ENCODE peak calls at places on chromosomes 12 and 14, in nine cellular contexts. W, R, N, A, F, Z, Y, D and M are unnamed samples.

GRCh38 chr12:46462641-46463355 is 90.2 kb upstream of the SLC38A2 start:
- DNase-seq in Y (no peak), F (no peak), W (no peak), N (no peak), D (no peak), R (no peak), Z (no peak), A (no peak), M (no peak)

GRCh38 chr12:71694099-71694820 is 8.4 kb downstream of the TMEM19 start:
- DNase-seq in W (no peak), Z (peak), Y (no peak), A (no peak), D (peak), R (no peak), N (no peak), F (no peak), M (no peak)

GRCh38 chr12:106170285-106170684 is 31.5 kb upstream of the NUAK1 start:
- DNase-seq in A (no peak), N (peak), Y (peak), F (no peak), D (peak), R (peak), W (no peak), Z (no peak), M (no peak)

GRCh38 chr12:113889806-113890581 is 76.1 kb downstream of the RBM19 start:
- DNase-seq in A (no peak), W (no peak), Y (no peak), N (no peak), F (no peak), R (peak), Z (no peak), D (no peak), M (peak)

GRCh38 chr14:74474376-74474775 is 18.7 kb downstream of the NPC2 start:
- DNase-seq in R (no peak), Z (no peak), W (no peak), A (no peak), D (no peak), Y (no peak), F (no peak), N (peak), M (no peak)

GRCh38 chr14:95527392-95528002 is 7.4 kb upstream of the GLRX5 start:
- DNase-seq in Y (peak), N (no peak), Z (peak), W (no peak), R (peak), D (peak), F (no peak), A (no peak), M (no peak)

GRCh38 chr12:2095878-2096277 is 43.1 kb downstream of the CACNA1C start:
- DNase-seq in F (no peak), R (peak), Z (no peak), N (no peak), A (no peak), W (no peak), D (peak), Y (no peak), M (no peak)

GRCh38 chr14:50366115-50366514 is 30.6 kb downstream of the CDKL1 start:
- DNase-seq in W (no peak), Z (no peak), N (no peak), F (no peak), R (no peak), D (no peak), A (no peak), Y (no peak), M (no peak)

GRCh38 chr12:57128519-57129247 is 400 bp downstream of the LRP1 start:
- DNase-seq in W (no peak), A (no peak), N (no peak), F (no peak), R (no peak), D (no peak), Z (no peak), Y (no peak), M (no peak)

GRCh38 chr14:105146976-105147700 is 21.4 kb downstream of the JAG2 start:
- DNase-seq in D (no peak), W (no peak), Y (no peak), N (no peak), A (peak), F (no peak), Z (no peak), R (no peak), M (peak)

GRCh38 chr12:62732861-62733427 is 202.0 kb downstream of the PPM1H start:
- DNase-seq in R (peak), F (no peak), Y (peak), W (peak), N (no peak), D (peak), Z (no peak), A (no peak), M (no peak)

GRCh38 chr12:71710276-71711125 is 24.6 kb downstream of the TMEM19 start:
- DNase-seq in N (no peak), D (peak), R (peak), A (peak), W (peak), Y (peak), F (no peak), Z (no peak), M (no peak)

GRCh38 chr14:100142073-100143040 is 17.1 kb downstream of the DEGS2 start:
- DNase-seq in R (no peak), W (no peak), Y (peak), D (peak), N (peak), F (no peak), Z (no peak), A (no peak), M (no peak)

GRCh38 chr12:105040476-105040875 is 43.8 kb downstream of the ALDH1L2 start:
- DNase-seq in N (no peak), Z (no peak), Y (no peak), D (no peak), W (no peak), F (no peak), R (no peak), A (no peak), M (no peak)

GRCh38 chr12:124645530-124646244 is 78.3 kb upstream of the NCOR2 start:
- DNase-seq in A (no peak), W (no peak), N (no peak), Y (no peak), F (no peak), R (no peak), Z (no peak), D (no peak), M (no peak)

GRCh38 chr14:72711936-72712335 is 182.0 kb downstream of the DPF3 start:
- DNase-seq in W (no peak), D (no peak), Y (no peak), F (no peak), A (no peak), N (no peak), R (no peak), Z (no peak), M (no peak)

GRCh38 chr12:124567035-124567672 is at the start of gene NCOR2:
- DNase-seq in Y (no peak), D (no peak), R (no peak), W (no peak), Z (peak), F (peak), A (no peak), N (peak), M (no peak)

GRCh38 chr14:103014466-103015319 is 42.7 kb downstream of the CDC42BPB start:
- DNase-seq in W (no peak), Z (no peak), N (no peak), R (peak), F (no peak), D (peak), Y (peak), A (peak), M (no peak)

GRCh38 chr14:93764211-93764659 is 24.1 kb downstream of the PRIMA1 start:
- DNase-seq in Y (peak), R (peak), A (no peak), F (no peak), Z (no peak), N (no peak), D (no peak), W (no peak), M (no peak)

GRCh38 chr12:49809369-49810158 is 18.6 kb downstream of the NCKAP5L start:
- DNase-seq in N (peak), R (peak), Y (no peak), F (no peak), W (no peak), A (no peak), Z (no peak), D (no peak), M (peak)

GRCh38 chr14:79656086-79656485 is 555.2 kb downstream of the DIO2 start:
- DNase-seq in A (no peak), Z (no peak), D (no peak), Y (no peak), W (no peak), R (no peak), N (no peak), F (no peak), M (no peak)

GRCh38 chr14:100484531-100485267 is 102.5 kb downstream of the BEGAIN start:
- DNase-seq in R (no peak), N (no peak), Y (no peak), D (no peak), W (no peak), A (no peak), F (no peak), Z (no peak), M (no peak)

GRCh38 chr12:130218682-130219081 is 56.4 kb downstream of the FZD10 start:
- DNase-seq in W (no peak), N (no peak), Z (no peak), D (no peak), Y (no peak), R (no peak), F (no peak), A (no peak), M (no peak)

GRCh38 chr14:101905614-101906013 is 58.8 kb upstream of the DYNC1H1 start:
- DNase-seq in N (no peak), Y (no peak), A (no peak), W (no peak), F (no peak), Z (no peak), R (no peak), D (no peak), M (peak)

GRCh38 chr12:9378430-9378835 is 170.2 kb upstream of the PZP start:
- DNase-seq in Y (no peak), A (no peak), W (no peak), R (peak), F (no peak), N (no peak), D (peak), Z (no peak), M (no peak)

GRCh38 chr12:59115526-59115925 is 195.2 kb upstream of the LRIG3 start:
- DNase-seq in R (peak), N (no peak), Y (no peak), F (no peak), A (no peak), W (no peak), D (no peak), Z (no peak), M (no peak)

GRCh38 chr14:58746261-58746660 is 108.5 kb downstream of the DACT1 start:
- DNase-seq in Z (no peak), A (no peak), F (no peak), N (no peak), Y (peak), R (peak), D (peak), W (no peak), M (no peak)

GRCh38 chr12:92987362-92987761 is 58.3 kb upstream of the EEA1 start:
- DNase-seq in W (peak), N (no peak), Y (peak), A (no peak), D (peak), Z (no peak), F (no peak), R (peak), M (no peak)

GRCh38 chr12:24175281-24175680 is 225.8 kb upstream of the SOX5 start:
- DNase-seq in W (no peak), R (no peak), F (no peak), Z (no peak), D (no peak), N (no peak), Y (no peak), A (no peak), M (no peak)

GRCh38 chr14:96889091-96889490 is 91.9 kb downstream of the VRK1 start:
- DNase-seq in A (no peak), Y (no peak), Z (no peak), W (no peak), F (no peak), D (no peak), N (no peak), R (no peak), M (no peak)

GRCh38 chr14:99601301-99601945 is 2.6 kb downstream of the CCDC85C start:
- DNase-seq in R (peak), A (no peak), Y (no peak), Z (no peak), W (no peak), N (no peak), D (no peak), F (no peak), M (no peak)

GRCh38 chr14:20935303-20935984 is 19.8 kb upstream of the RNASE2 start:
- DNase-seq in Y (no peak), N (no peak), A (no peak), F (no peak), W (no peak), Z (no peak), D (no peak), R (no peak), M (no peak)

DNA sequence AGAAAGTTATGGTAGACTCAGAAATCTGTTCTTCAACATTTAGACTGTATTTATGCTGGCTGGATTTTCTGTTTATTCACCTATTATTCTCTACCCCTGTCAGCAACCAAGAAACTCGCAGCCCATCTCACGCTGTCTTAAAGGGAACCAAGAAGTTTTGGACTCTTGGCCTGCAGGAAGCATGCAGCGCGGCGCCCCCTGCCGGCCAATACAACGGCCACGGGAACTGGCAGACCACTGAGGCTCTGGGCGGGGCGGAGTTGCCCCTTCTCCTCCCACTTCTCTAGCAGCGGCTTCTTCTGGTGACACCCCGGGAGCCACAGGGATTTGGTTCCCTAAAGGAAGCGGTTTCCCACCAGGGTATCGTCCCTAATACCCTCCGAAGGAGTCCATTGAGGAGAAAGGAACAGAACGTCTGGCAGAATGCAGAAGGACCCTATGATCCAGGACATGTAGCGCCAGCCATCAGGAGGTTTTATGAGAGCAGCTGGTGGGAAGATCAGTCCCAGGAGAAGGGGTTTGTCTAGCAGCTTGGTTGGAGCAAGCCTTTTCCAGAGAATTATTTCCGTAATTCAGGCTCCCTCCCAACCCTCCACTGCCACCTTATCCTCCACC is 21.0 kb upstream of the RNASE2 start:
- DNase-seq in A (no peak), Y (peak), F (no peak), D (peak), Z (peak), R (peak), W (no peak), N (peak), M (no peak)
- TF ChIP-seq CTCF in A (peak), Y (peak), F (no peak), D (peak), Z (peak), R (peak), W (peak), N (peak), M (peak)

GRCh38 chr12:32726286-32726685 is 29.4 kb downstream of the YARS2 start:
- DNase-seq in W (no peak), R (no peak), D (no peak), Y (no peak), F (no peak), Z (no peak), N (no peak), A (no peak), M (no peak)

GRCh38 chr12:32727237-32727636 is 28.5 kb downstream of the YARS2 start:
- DNase-seq in A (no peak), F (no peak), Y (peak), D (no peak), W (peak), R (no peak), N (no peak), Z (no peak), M (no peak)
- TF ChIP-seq CTCF in A (no peak), F (no peak), Y (no peak), D (no peak), W (no peak), R (no peak), N (no peak), Z (no peak), M (no peak)

DNA sequence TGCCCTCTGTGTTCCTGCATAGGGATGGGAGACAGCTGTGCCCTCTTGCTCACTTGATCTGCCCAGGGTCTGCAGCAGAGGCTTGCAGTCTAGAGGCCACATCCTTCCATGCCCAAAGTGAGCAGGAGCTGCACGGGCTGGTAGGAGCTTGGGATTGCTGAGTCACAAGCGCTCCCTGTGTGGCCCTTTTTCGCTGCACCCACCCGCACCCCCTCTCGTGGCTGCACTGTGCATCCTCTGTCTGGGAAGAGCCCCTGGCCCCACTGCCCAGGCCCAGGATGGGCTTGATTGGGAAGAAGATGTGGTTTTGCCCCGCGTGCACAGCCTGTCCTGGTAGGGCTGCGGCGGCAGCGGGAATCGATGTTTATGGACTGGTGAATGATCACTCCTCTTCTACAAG is 192.4 kb downstream of the TSPAN9 start:
- DNase-seq in Z (no peak), W (no peak), Y (no peak), A (no peak), R (no peak), F (no peak), D (no peak), N (no peak), M (no peak)
- TF ChIP-seq CTCF in Z (no peak), W (no peak), Y (no peak), A (no peak), R (no peak), F (no peak), D (no peak), N (no peak), M (no peak)

GRCh38 chr12:54333420-54334034 is 8.6 kb downstream of the COPZ1 start:
- DNase-seq in Z (no peak), D (no peak), W (no peak), A (no peak), F (no peak), Y (no peak), N (no peak), R (no peak), M (no peak)

GRCh38 chr12:54340845-54341244 is 15.9 kb downstream of the COPZ1 start:
- DNase-seq in A (no peak), N (no peak), F (no peak), R (no peak), D (no peak), W (no peak), Y (no peak), Z (no peak), M (no peak)

GRCh38 chr12:54337854-54338650 is 13.1 kb downstream of the COPZ1 start:
- DNase-seq in A (no peak), F (no peak), R (peak), W (no peak), D (no peak), Z (no peak), Y (no peak), N (peak), M (no peak)

GRCh38 chr12:54338682-54339296 is 13.9 kb downstream of the COPZ1 start:
- DNase-seq in R (peak), Y (peak), N (no peak), D (no peak), A (no peak), F (no peak), Z (no peak), W (no peak), M (no peak)

DNA sequence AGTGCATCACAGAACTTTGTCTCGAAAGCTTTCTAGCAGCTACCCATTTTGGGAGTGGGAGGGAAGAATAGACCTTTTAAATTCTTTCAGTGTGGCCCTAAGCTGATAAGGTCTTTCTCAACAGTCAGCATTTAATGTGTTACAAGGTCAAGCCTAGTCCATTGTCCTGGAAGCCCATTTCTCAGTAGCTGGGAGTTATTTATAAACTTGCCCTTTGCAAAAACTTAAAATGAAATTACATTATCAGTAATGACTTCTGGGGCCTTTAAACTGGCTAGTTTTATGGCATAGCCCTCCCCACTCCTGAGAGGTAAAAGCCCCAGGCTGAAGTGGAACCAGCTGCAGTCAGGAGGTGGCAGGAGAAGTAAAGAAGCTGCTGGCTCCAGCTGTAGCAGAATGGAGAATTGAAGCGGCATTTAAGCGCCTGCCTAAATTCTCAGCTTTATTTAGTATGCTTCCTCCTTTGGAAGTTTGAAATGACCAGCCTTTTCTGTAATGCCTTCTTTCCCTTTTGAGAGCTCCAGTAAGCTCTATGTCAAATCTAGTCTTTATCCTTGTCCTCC is 12.4 kb downstream of the COPZ1 start:
- DNase-seq in A (no peak), Y (no peak), Z (no peak), R (peak), W (no peak), N (no peak), D (no peak), F (no peak), M (no peak)
- TF ChIP-seq CTCF in A (no peak), Y (no peak), Z (no peak), R (no peak), W (no peak), N (peak), D (no peak), F (no peak), M (peak)

DNA sequence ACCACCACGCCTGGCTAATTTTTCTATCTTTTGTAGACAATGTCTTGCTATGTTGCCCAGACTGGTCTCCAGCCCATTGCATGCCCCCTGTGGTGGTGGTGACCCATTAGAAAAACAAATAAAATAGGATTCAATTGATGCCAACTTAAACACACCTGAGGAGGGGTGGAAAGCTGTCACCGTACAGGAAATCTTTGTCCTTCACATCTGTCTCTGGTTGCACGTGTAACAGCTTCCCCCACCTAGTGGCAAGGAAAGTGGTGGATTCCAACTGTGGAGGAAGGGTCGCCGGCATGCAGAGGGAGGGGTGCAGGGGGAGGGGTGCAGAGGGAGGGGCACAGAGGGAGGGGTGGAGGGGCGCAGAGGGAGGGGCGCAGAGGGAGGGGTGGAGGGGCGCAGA is 26.1 kb upstream of the GPR68 start:
- DNase-seq in W (no peak), Y (no peak), A (no peak), D (no peak), R (no peak), N (no peak), Z (no peak), F (no peak), M (no peak)
- TF ChIP-seq CTCF in W (no peak), Y (no peak), A (no peak), D (no peak), R (no peak), N (no peak), Z (no peak), F (no peak), M (no peak)

GRCh38 chr12:7310070-7310469 is 6.2 kb downstream of the ACSM4 start:
- DNase-seq in F (no peak), D (no peak), Z (no peak), R (no peak), A (no peak), W (no peak), Y (no peak), N (no peak), M (no peak)

GRCh38 chr12:7303772-7304171 is at the start of gene ACSM4:
- DNase-seq in W (no peak), F (no peak), Z (no peak), N (no peak), Y (no peak), A (no peak), R (no peak), D (no peak), M (no peak)

GRCh38 chr12:7303230-7303629 is 642 bp upstream of the ACSM4 start:
- DNase-seq in D (no peak), F (no peak), W (no peak), A (no peak), Z (no peak), R (no peak), Y (no peak), N (no peak), M (no peak)

GRCh38 chr12:7302536-7303113 is 1.2 kb upstream of the ACSM4 start:
- DNase-seq in D (peak), Z (no peak), R (no peak), A (no peak), N (no peak), W (no peak), Y (no peak), F (no peak), M (no peak)

GRCh38 chr12:7304456-7304855 is 584 bp downstream of the ACSM4 start:
- DNase-seq in W (no peak), A (no peak), Z (no peak), Y (no peak), R (no peak), F (no peak), N (no peak), D (no peak), M (no peak)
- TF ChIP-seq CTCF in W (no peak), A (no peak), Z (no peak), Y (no peak), R (no peak), F (no peak), N (no peak), D (no peak), M (no peak)